ENCODE peak calls at places on chromosomes 7 and 10, in five cellular contexts. S, Q, F, J and Z are unnamed samples.

GRCh38 chr10:125079091-125079600 is 81.2 kb downstream of the CTBP2 start:
- DNase-seq in S (no peak), J (no peak), Q (no peak), F (no peak), Z (no peak)

GRCh38 chr7:28686418-28686800 is 271.7 kb downstream of the TRIL start:
- DNase-seq in J (no peak), Q (peak), F (no peak), S (no peak), Z (peak)

GRCh38 chr7:24510781-24511180 is 62.5 kb upstream of the PALS2 start:
- DNase-seq in S (no peak), J (no peak), F (no peak), Q (no peak), Z (peak)

GRCh38 chr7:159127691-159128642 is 16.7 kb downstream of the VIPR2 start:
- DNase-seq in F (no peak), Q (no peak), J (no peak), S (no peak), Z (no peak)

GRCh38 chr7:142934056-142934455 is 510 bp upstream of the TRPV5 start:
- DNase-seq in Q (no peak), S (no peak), J (no peak), F (no peak), Z (no peak)

GRCh38 chr10:78942006-78942405 is 126.8 kb upstream of the ZMIZ1 start:
- DNase-seq in S (no peak), F (no peak), Q (no peak), J (no peak), Z (no peak)

GRCh38 chr10:14093735-14094484 is 236.8 kb downstream of the FRMD4A start:
- DNase-seq in Q (peak), S (no peak), F (no peak), J (no peak), Z (no peak)

GRCh38 chr10:11297136-11297535 is 279.5 kb downstream of the CELF2 start:
- DNase-seq in J (no peak), Q (no peak), F (no peak), S (no peak), Z (no peak)

GRCh38 chr10:42753507-42754154 is 29.0 kb upstream of the BMS1 start:
- DNase-seq in J (no peak), S (no peak), F (no peak), Q (no peak), Z (no peak)